ENCODE peak calls at places on chromosome 5, in four cellular contexts. One of them, this sample, is unnamed. For H3K27me3, the result is how much of the 10 kb centered on the place peaks cover.

GRCh38 chr5:138503487-138504270 is 38.4 kb downstream of the EGR1 start:
- DNase-seq in aorta: no peak
- DNase-seq in fibroblast of lung: peak
- DNase-seq in cardiac muscle cell: peak
- DNase-seq in this sample: no peak

GRCh38 chr5:125551246-125551645 is 804.8 kb upstream of the ZNF608 start:
- DNase-seq in fibroblast of lung: peak
- DNase-seq in cardiac muscle cell: no peak
- DNase-seq in aorta: no peak
- DNase-seq in this sample: no peak

GRCh38 chr5:40321514-40321913 is 358.2 kb upstream of the PTGER4 start:
- DNase-seq in aorta: no peak
- DNase-seq in fibroblast of lung: no peak
- DNase-seq in cardiac muscle cell: no peak
- DNase-seq in this sample: no peak

GRCh38 chr5:138349842-138350635 is 2.4 kb upstream of the KDM3B start:
- DNase-seq in aorta: no peak
- DNase-seq in cardiac muscle cell: no peak
- DNase-seq in fibroblast of lung: no peak
- DNase-seq in this sample: no peak

GRCh38 chr5:39526914-39527477 is 102.2 kb upstream of the DAB2 start:
- DNase-seq in aorta: no peak
- DNase-seq in cardiac muscle cell: no peak
- DNase-seq in fibroblast of lung: no peak
- DNase-seq in this sample: no peak

GRCh38 chr5:167710444-167711025 is 580.9 kb upstream of the WWC1 start:
- DNase-seq in fibroblast of lung: no peak
- DNase-seq in cardiac muscle cell: no peak
- DNase-seq in aorta: no peak
- DNase-seq in this sample: no peak

GRCh38 chr5:122499617-122500016 is 187.6 kb downstream of the SNCAIP start:
- DNase-seq in cardiac muscle cell: no peak
- DNase-seq in aorta: no peak
- DNase-seq in fibroblast of lung: no peak
- DNase-seq in this sample: no peak

GRCh38 chr5:78275998-78276543 is 18.4 kb downstream of the AP3B1 start:
- DNase-seq in fibroblast of lung: no peak
- DNase-seq in cardiac muscle cell: no peak
- DNase-seq in aorta: no peak
- DNase-seq in this sample: no peak

GRCh38 chr5:77400645-77401044 is 91.5 kb downstream of the WDR41 start:
- DNase-seq in cardiac muscle cell: no peak
- DNase-seq in aorta: no peak
- DNase-seq in fibroblast of lung: no peak
- DNase-seq in this sample: no peak

GRCh38 chr5:16489322-16489791 is 23.8 kb upstream of the ZNF622 start:
- DNase-seq in cardiac muscle cell: peak
- DNase-seq in aorta: no peak
- DNase-seq in fibroblast of lung: peak
- DNase-seq in this sample: no peak

GRCh38 chr5:115549154-115549553 is 4.6 kb upstream of the FEM1C start:
- DNase-seq in aorta: no peak
- DNase-seq in cardiac muscle cell: no peak
- DNase-seq in fibroblast of lung: peak
- DNase-seq in this sample: no peak

GRCh38 chr5:107422494-107422893 is 248.2 kb downstream of the EFNA5 start:
- DNase-seq in cardiac muscle cell: no peak
- DNase-seq in aorta: no peak
- DNase-seq in fibroblast of lung: no peak
- DNase-seq in this sample: no peak

GRCh38 chr5:67246108-67246507 is 49.5 kb upstream of the CD180 start:
- DNase-seq in fibroblast of lung: peak
- DNase-seq in aorta: no peak
- DNase-seq in cardiac muscle cell: peak
- DNase-seq in this sample: peak

GRCh38 chr5:134171972-134172371 is 4.8 kb downstream of the SKP1 start:
- DNase-seq in fibroblast of lung: no peak
- DNase-seq in aorta: no peak
- DNase-seq in cardiac muscle cell: no peak
- DNase-seq in this sample: no peak

GRCh38 chr5:33433303-33434255 is 7.2 kb upstream of the TARS1 start:
- DNase-seq in cardiac muscle cell: no peak
- DNase-seq in fibroblast of lung: peak
- DNase-seq in aorta: no peak
- DNase-seq in this sample: no peak

GRCh38 chr5:116421080-116421629 is 153.5 kb downstream of the SEMA6A start:
- DNase-seq in fibroblast of lung: no peak
- DNase-seq in cardiac muscle cell: no peak
- DNase-seq in aorta: no peak
- DNase-seq in this sample: no peak

GRCh38 chr5:53965459-53965858 is 344.9 kb downstream of the ARL15 start:
- DNase-seq in cardiac muscle cell: no peak
- DNase-seq in fibroblast of lung: no peak
- DNase-seq in aorta: no peak
- DNase-seq in this sample: no peak

GRCh38 chr5:180599590-180599914 is 8.3 kb upstream of the SCGB3A1 start:
- DNase-seq in cardiac muscle cell: no peak
- DNase-seq in aorta: peak
- DNase-seq in fibroblast of lung: no peak
- DNase-seq in this sample: no peak

GRCh38 chr5:166746506-166746905 is 1544.9 kb upstream of the WWC1 start:
- DNase-seq in cardiac muscle cell: no peak
- DNase-seq in aorta: no peak
- DNase-seq in fibroblast of lung: no peak
- DNase-seq in this sample: no peak

GRCh38 chr5:128436825-128437224 is 101.2 kb downstream of the FBN2 start:
- DNase-seq in cardiac muscle cell: no peak
- DNase-seq in fibroblast of lung: peak
- DNase-seq in aorta: no peak
- DNase-seq in this sample: no peak

GRCh38 chr5:24208540-24209141 is 436.1 kb downstream of the CDH10 start:
- DNase-seq in fibroblast of lung: no peak
- DNase-seq in aorta: no peak
- DNase-seq in cardiac muscle cell: no peak
- DNase-seq in this sample: no peak

GRCh38 chr5:38601133-38601842 is 44.8 kb upstream of the LIFR start:
- DNase-seq in aorta: no peak
- DNase-seq in fibroblast of lung: peak
- DNase-seq in cardiac muscle cell: no peak
- DNase-seq in this sample: peak

GRCh38 chr5:5270958-5271605 is 131.0 kb downstream of the ADAMTS16 start:
- DNase-seq in fibroblast of lung: peak
- DNase-seq in cardiac muscle cell: peak
- DNase-seq in aorta: peak
- DNase-seq in this sample: peak

GRCh38 chr5:169826618-169827017 is 153.7 kb downstream of the INSYN2B start:
- DNase-seq in cardiac muscle cell: no peak
- DNase-seq in fibroblast of lung: no peak
- DNase-seq in aorta: no peak
- DNase-seq in this sample: no peak

GRCh38 chr5:106827061-106827460 is 843.7 kb downstream of the EFNA5 start:
- DNase-seq in fibroblast of lung: no peak
- DNase-seq in aorta: no peak
- DNase-seq in cardiac muscle cell: no peak
- DNase-seq in this sample: no peak

GRCh38 chr5:67901816-67902496 is 313.6 kb upstream of the PIK3R1 start:
- DNase-seq in fibroblast of lung: no peak
- DNase-seq in aorta: no peak
- DNase-seq in cardiac muscle cell: no peak
- DNase-seq in this sample: no peak

GRCh38 chr5:134145061-134145757 is 30.7 kb downstream of the TCF7 start:
- DNase-seq in aorta: no peak
- DNase-seq in cardiac muscle cell: no peak
- DNase-seq in fibroblast of lung: no peak
- DNase-seq in this sample: no peak

GRCh38 chr5:180136661-180137381 is 65.3 kb upstream of the RNF130 start:
- DNase-seq in cardiac muscle cell: no peak
- DNase-seq in aorta: no peak
- DNase-seq in fibroblast of lung: no peak
- DNase-seq in this sample: no peak

GRCh38 chr5:61949054-61949679 is 356.8 kb upstream of the KIF2A start:
- DNase-seq in fibroblast of lung: no peak
- DNase-seq in cardiac muscle cell: no peak
- DNase-seq in aorta: no peak
- DNase-seq in this sample: no peak

DNA sequence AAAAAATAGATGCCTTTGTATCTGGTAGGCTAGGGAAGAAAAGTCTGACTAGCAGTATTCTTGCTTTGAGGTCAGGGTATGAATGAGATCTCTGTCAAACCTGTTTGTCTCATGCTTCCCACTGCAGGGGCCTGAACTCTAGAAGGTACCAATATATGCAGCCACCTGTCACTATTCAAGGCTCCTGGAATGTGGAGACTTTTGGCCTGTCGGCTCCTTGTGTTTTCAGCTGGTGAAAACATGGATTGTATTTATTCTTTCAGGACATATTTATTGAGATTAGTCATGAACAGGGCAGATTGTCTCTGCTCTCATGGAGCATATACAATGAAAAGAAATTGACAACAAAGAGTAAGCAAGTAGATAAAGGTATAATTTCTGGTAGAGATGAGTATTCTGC is 255.8 kb downstream of the ARHGAP26 start:
- DNase-seq in fibroblast of lung: no peak
- DNase-seq in aorta: no peak
- DNase-seq in cardiac muscle cell: no peak
- DNase-seq in this sample: no peak
- H3K27ac ChIP-seq in fibroblast of lung: no peak
- H3K27ac ChIP-seq in aorta: no peak
- H3K27ac ChIP-seq in cardiac muscle cell: no peak
- H3K27ac ChIP-seq in this sample: no peak

GRCh38 chr5:31194458-31194808 is 947 bp downstream of the CDH6 start:
- DNase-seq in fibroblast of lung: peak
- DNase-seq in cardiac muscle cell: peak
- DNase-seq in aorta: no peak
- DNase-seq in this sample: no peak
- H3K4me3 ChIP-seq in fibroblast of lung: peak
- H3K4me3 ChIP-seq in cardiac muscle cell: peak
- H3K4me3 ChIP-seq in aorta: peak
- H3K4me3 ChIP-seq in this sample: peak

DNA sequence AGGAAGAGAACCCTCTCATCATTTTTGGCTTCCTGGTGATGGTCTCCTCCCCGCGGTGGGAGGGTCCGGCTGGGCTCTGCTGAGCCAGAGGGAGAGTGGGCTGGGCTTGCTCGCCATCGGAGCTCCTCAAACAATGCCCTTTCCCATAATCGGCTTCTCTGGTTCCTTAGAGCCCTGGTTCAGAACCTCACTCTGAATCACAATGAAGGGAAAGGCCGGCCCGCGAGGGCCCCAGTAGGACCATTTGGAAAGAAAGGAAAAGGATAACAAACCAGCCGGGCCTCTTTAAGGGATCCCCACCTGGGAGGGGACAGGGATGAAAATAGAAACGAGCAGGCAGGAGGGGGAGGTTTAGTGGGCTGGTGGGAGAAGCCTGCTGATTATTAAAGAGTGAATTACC is 9.8 kb upstream of the SMIM32 start:
- DNase-seq in aorta: no peak
- DNase-seq in cardiac muscle cell: peak
- DNase-seq in fibroblast of lung: no peak
- DNase-seq in this sample: no peak
- H3K27me3 ChIP-seq in aorta: under half
- H3K27me3 ChIP-seq in cardiac muscle cell: under half
- H3K27me3 ChIP-seq in fibroblast of lung: under half
- H3K27me3 ChIP-seq in this sample: under half

GRCh38 chr5:151092750-151093149 is 11.9 kb upstream of the TNIP1 start:
- DNase-seq in cardiac muscle cell: no peak
- DNase-seq in fibroblast of lung: peak
- DNase-seq in aorta: no peak
- DNase-seq in this sample: no peak
- H3K27ac ChIP-seq in cardiac muscle cell: no peak
- H3K27ac ChIP-seq in fibroblast of lung: peak
- H3K27ac ChIP-seq in aorta: no peak
- H3K27ac ChIP-seq in this sample: no peak

GRCh38 chr5:36238896-36239295 is 2.8 kb downstream of the NADK2 start:
- DNase-seq in fibroblast of lung: no peak
- DNase-seq in aorta: no peak
- DNase-seq in cardiac muscle cell: no peak
- DNase-seq in this sample: no peak

GRCh38 chr5:36236801-36237200 is 4.9 kb downstream of the NADK2 start:
- DNase-seq in cardiac muscle cell: no peak
- DNase-seq in aorta: no peak
- DNase-seq in fibroblast of lung: no peak
- DNase-seq in this sample: no peak

GRCh38 chr5:36240779-36241635 is 718 bp downstream of the NADK2 start:
- DNase-seq in aorta: peak
- DNase-seq in fibroblast of lung: peak
- DNase-seq in cardiac muscle cell: peak
- DNase-seq in this sample: peak

GRCh38 chr5:36239370-36240293 is 2.1 kb downstream of the NADK2 start:
- DNase-seq in aorta: no peak
- DNase-seq in cardiac muscle cell: no peak
- DNase-seq in fibroblast of lung: no peak
- DNase-seq in this sample: no peak

GRCh38 chr5:36237756-36238155 is 4.0 kb downstream of the NADK2 start:
- DNase-seq in aorta: no peak
- DNase-seq in cardiac muscle cell: no peak
- DNase-seq in fibroblast of lung: no peak
- DNase-seq in this sample: no peak
- H3K4me3 ChIP-seq in aorta: no peak
- H3K4me3 ChIP-seq in cardiac muscle cell: no peak
- H3K4me3 ChIP-seq in fibroblast of lung: no peak
- H3K4me3 ChIP-seq in this sample: no peak

DNA sequence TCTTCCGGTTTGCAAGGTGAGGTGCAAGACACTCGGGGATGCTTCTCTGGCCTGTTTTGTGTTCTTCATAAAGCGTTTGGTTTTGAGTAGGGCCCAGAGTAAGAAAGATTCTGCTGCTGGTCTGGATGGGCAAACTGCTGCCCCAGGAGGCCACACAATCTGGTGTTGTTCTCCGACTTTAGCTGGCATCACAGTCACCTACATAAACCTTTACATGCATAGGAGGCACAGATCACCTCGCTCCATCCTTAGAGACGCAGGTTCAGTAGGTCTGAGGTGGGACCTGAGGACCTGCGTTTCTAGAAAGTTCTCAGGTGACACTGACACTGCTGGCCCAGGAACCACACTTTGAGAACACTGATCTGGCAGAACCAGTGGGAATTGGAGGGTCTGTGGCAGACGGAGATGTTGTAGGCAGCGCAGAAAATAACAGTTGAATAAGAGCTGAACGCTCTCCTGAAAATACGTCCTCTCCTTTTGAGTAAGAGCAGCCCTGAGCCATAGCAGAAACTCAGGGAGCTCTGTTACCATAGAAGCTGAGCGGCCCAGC is 3.9 kb upstream of the SLC6A3 start:
- DNase-seq in fibroblast of lung: no peak
- DNase-seq in aorta: no peak
- DNase-seq in cardiac muscle cell: no peak
- DNase-seq in this sample: no peak
- H3K27me3 ChIP-seq in fibroblast of lung: under half
- H3K27me3 ChIP-seq in aorta: under half
- H3K27me3 ChIP-seq in cardiac muscle cell: half or more
- H3K27me3 ChIP-seq in this sample: under half

DNA sequence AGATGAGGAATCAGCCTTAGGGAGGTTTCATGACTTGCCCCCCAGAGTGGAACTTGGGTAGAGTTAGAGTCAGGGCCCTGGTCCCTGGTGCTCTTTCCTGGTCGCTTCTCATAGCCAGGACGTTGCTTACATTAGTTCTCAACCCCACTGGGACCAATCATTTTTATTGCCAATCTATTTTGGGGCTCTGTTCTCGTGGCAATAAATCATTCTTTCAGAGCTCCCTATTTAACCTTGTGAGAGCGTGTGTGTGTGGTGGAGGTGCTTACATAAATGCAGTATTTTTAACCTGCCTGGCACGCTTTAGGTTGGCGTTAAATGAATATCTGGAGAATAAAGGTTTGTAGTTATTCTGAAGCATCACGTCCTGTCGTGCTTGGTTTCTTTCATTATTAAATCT is 4.1 kb downstream of the TRIO start:
- DNase-seq in aorta: no peak
- DNase-seq in fibroblast of lung: no peak
- DNase-seq in cardiac muscle cell: no peak
- DNase-seq in this sample: no peak
- H3K27ac ChIP-seq in aorta: no peak
- H3K27ac ChIP-seq in fibroblast of lung: peak
- H3K27ac ChIP-seq in cardiac muscle cell: no peak
- H3K27ac ChIP-seq in this sample: peak